ENCODE peak calls at places on chromosomes 7 and 10, in five cellular contexts. S is astrocyte of the spinal cord, R is body of pancreas, B is pancreas, C is GM12865. P is an unnamed sample.

GRCh38 chr7:88357295-88357694 is 50.6 kb upstream of the STEAP4 start:
- DNase-seq in B (no peak), R (peak), S (no peak), C (peak), P (peak)

GRCh38 chr10:95133016-95133752 is 60.9 kb upstream of the ACSM6 start:
- DNase-seq in R (peak), B (peak), C (peak), S (peak), P (peak)

GRCh38 chr7:144256112-144256511 is 8.5 kb downstream of the OR2A7 start:
- DNase-seq in R (no peak), S (no peak), B (no peak), C (peak), P (peak)

GRCh38 chr10:50624866-50625491 is 1.2 kb upstream of the SGMS1 start:
- DNase-seq in B (no peak), S (peak), R (peak), C (peak), P (peak)

GRCh38 chr7:55539380-55539779 is 32.9 kb downstream of the VOPP1 start:
- DNase-seq in R (no peak), C (peak), B (no peak), S (peak), P (no peak)

GRCh38 chr7:29457141-29457561 is 106.5 kb upstream of the PRR15 start:
- DNase-seq in B (no peak), R (no peak), S (no peak), C (no peak), P (no peak)

GRCh38 chr7:106139253-106140251 is 27.4 kb upstream of the SYPL1 start:
- DNase-seq in R (no peak), B (no peak), C (no peak), S (no peak), P (peak)

GRCh38 chr7:129574487-129574886 is 37.0 kb upstream of the NRF1 start:
- DNase-seq in C (no peak), S (peak), R (no peak), B (no peak), P (peak)

GRCh38 chr7:72317335-72317734 is 94.8 kb downstream of the CALN1 start:
- DNase-seq in C (no peak), S (no peak), R (no peak), B (no peak), P (no peak)

GRCh38 chr10:85919358-85920022 is 447.1 kb downstream of the GRID1 start:
- DNase-seq in B (no peak), S (no peak), C (no peak), R (no peak), P (no peak)

GRCh38 chr10:4883079-4883739 is 57.2 kb downstream of the AKR1E2 start:
- DNase-seq in C (no peak), S (peak), R (no peak), B (no peak), P (peak)

GRCh38 chr7:121391686-121392085 is 4.4 kb downstream of the FAM3C start:
- DNase-seq in C (no peak), R (no peak), S (no peak), B (no peak), P (no peak)

GRCh38 chr10:125369382-125370326 is 209.3 kb upstream of the CTBP2 start:
- DNase-seq in R (no peak), C (no peak), S (no peak), B (no peak), P (no peak)

GRCh38 chr7:93861325-93861949 is 29.1 kb downstream of the TFPI2 start:
- DNase-seq in R (no peak), C (no peak), B (no peak), S (no peak), P (no peak)

GRCh38 chr7:8490391-8490790 is 57.0 kb downstream of the NXPH1 start:
- DNase-seq in R (no peak), B (no peak), C (no peak), S (no peak), P (no peak)

GRCh38 chr10:66999762-67000161 is 73.9 kb downstream of the LRRTM3 start:
- DNase-seq in S (no peak), C (no peak), B (no peak), R (no peak), P (no peak)

GRCh38 chr10:131159771-131160170 is 151.8 kb downstream of the TCERG1L start:
- DNase-seq in S (no peak), B (peak), R (no peak), C (no peak), P (no peak)

GRCh38 chr7:157874870-157875229 is 538.0 kb downstream of the DNAJB6 start:
- DNase-seq in B (no peak), R (no peak), C (no peak), S (peak), P (no peak)

GRCh38 chr7:96319444-96319843 is 2.5 kb downstream of the SLC25A13 start:
- DNase-seq in C (no peak), S (no peak), B (no peak), R (no peak), P (no peak)

GRCh38 chr7:157503229-157503628 is 166.4 kb downstream of the DNAJB6 start:
- DNase-seq in B (no peak), S (no peak), R (no peak), C (no peak), P (no peak)

GRCh38 chr7:1954366-1955004 is 278.3 kb downstream of the MAD1L1 start:
- DNase-seq in C (no peak), B (no peak), R (no peak), S (no peak), P (no peak)

GRCh38 chr10:132521041-132521465 is 16.5 kb upstream of the INPP5A start:
- DNase-seq in R (peak), C (no peak), B (peak), S (no peak), P (no peak)

GRCh38 chr7:74252893-74253292 is 1.3 kb downstream of the RFC2 start:
- DNase-seq in R (peak), C (peak), B (peak), S (no peak), P (no peak)
- H3K4me3 ChIP-seq in R (no peak), C (peak), B (no peak), S (no peak), P (no peak)

GRCh38 chr7:145957160-145957890 is 159.3 kb upstream of the CNTNAP2 start:
- DNase-seq in C (no peak), S (peak), B (no peak), R (no peak), P (no peak)

DNA sequence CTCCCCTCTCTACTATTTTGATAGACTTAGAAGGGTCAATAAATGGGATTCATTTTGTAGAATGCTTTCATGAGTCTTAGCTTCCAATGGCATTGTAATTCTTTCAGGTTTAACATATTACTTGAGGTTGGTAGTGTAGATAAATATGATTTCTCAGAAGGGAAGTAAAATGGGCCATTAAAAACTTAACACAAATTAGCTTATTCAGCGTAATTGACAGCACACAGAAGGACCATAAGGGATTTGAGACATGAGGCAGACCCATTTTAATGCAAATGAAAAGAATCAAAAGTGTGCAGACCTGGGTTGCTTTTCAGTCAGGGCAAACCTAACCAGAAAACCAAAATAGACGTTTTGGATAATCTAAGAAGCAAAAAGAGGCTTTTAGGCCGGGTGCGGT is 156.6 kb upstream of the CNTNAP2 start:
- DNase-seq in B (no peak), S (no peak), C (no peak), R (no peak), P (no peak)
- TF ChIP-seq CTCF in B (no peak), S (no peak), C (no peak), R (no peak), P (no peak)

DNA sequence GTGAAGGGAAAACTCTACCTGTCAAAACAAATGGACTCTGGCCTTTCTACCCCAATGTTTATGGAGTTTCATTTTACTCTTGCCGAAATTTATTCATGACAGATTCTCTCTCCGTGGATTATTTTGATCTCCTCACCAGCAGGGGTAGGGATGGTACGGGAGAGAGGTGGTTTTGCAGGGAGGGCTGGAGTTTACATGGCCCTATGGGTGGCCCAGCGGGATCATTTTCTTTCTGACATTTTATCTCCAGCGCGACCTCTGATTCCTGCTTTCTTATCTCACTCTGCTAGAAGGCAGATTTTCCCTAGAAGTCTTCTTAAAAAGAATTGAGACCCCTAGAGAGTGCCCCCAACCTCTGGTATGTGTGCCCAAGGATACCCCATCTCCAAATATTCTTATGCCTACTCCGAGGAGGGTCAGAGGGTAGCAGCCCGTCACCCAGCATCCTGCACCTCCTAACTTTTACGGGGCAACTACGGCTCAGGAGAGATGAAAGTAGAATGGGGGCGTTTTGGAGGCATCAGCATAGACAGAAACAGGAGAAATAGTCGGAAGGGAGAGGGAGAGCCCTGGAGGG is 10.1 kb upstream of the GATA3 start:
- DNase-seq in C (no peak), S (no peak), R (no peak), B (no peak), P (no peak)
- H3K4me3 ChIP-seq in C (no peak), S (no peak), R (no peak), B (no peak), P (no peak)

DNA sequence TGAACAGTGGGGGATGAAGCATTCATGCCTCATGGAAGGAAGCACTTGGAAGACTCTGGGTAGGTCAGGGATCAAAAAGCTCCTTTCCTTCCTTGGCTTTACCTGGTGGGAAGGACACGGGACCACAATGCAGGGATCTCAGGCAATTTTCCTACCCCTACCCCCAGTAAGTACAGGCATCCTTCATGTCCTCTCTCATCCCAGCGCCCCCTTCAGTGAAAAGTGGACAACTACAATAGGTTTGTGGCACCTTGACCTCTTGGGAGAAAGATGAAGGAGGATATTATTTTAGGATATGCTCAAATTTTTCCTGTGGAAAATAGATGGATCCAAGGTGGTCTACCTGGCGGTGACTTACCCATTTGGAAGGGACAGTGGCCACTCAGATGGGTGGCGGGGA is 16.5 kb downstream of the AFAP1L2 start:
- DNase-seq in S (no peak), B (no peak), R (no peak), C (no peak), P (no peak)
- TF ChIP-seq CTCF in S (no peak), B (no peak), R (no peak), C (no peak), P (no peak)

DNA sequence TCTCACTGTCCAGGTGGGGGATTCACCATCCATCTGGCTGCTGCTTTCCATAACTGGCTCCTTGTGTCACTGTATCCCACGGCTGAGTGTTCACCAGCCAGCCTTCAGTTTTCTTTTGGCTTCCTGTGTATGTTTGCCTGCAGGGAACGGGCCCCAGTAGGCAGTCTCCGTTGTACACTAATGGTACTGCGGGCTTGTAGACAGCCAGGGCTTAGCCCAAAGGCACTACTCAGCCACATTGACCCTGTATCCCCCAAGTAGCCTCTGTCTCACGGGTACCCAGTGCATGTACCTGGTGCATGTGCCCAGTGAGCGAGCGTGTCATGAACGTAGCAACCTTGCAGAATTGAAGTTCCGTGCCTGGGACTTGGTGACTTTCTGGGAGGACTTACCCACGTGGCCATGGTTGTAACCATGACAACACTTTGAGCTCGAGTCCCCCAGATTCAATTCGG is 6.1 kb downstream of the PFKFB3 start:
- DNase-seq in C (no peak), R (no peak), B (no peak), S (no peak), P (no peak)
- H3K4me3 ChIP-seq in C (no peak), R (no peak), B (no peak), S (no peak), P (no peak)

GRCh38 chr7:36303202-36304098 is 86.2 kb upstream of the ANLN start:
- DNase-seq in S (peak), R (peak), B (no peak), C (no peak), P (peak)

GRCh38 chr7:36299882-36300341 is 89.8 kb upstream of the ANLN start:
- DNase-seq in B (no peak), R (no peak), C (no peak), S (no peak), P (no peak)

GRCh38 chr7:36300696-36301350 is 88.8 kb upstream of the ANLN start:
- DNase-seq in C (no peak), R (no peak), B (no peak), S (no peak), P (no peak)

GRCh38 chr7:36304099-36304425 is 85.6 kb upstream of the ANLN start:
- DNase-seq in B (no peak), R (no peak), C (no peak), S (peak), P (no peak)

DNA sequence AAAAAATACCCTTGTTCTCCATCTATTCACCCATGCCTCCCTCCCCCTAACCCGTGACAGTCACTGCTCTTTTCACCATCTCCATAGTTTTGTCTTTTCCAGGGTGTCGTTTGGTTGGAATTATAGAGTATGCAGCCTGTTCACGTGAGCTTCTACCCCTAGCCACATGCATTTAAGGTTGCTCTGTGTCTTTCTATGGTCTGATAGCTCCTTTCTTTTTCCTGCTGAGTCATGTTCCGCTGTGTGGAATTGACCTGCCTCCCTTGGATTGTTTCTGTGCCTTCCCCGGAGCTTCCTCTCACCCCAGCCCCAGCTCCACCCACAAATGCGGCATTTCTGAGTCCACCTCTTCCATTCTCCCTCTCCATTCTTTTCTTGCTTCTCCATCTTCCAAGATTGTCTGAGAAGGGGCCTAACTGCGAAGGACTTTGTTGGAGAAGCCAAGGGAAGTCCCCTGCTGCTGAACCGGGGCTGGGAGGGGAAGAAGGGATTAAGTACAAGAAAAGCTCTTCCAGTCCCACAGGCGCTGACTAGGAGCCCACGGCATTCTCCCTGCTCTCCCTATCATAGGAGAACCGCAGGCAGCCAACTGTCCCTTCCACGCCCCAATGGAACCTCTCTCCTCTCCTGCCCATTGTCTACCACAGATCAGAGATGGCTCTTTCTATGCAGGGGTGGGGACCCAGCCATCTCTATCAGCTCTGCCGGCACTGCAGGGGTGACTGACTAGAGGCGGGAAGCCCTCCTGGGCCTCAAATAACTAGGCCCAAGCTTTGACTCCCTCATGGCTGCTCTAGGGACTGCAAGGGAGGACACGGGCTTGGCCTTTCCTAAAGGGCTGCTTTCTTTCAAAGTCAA is 87.5 kb upstream of the ANLN start:
- DNase-seq in C (no peak), B (no peak), S (peak), R (no peak), P (peak)
- TF ChIP-seq CTCF in C (no peak), B (no peak), S (no peak), R (no peak), P (no peak)

GRCh38 chr10:116607336-116607735 is 13.4 kb upstream of the PNLIPRP2 start:
- DNase-seq in S (no peak), C (no peak), B (peak), R (peak), P (no peak)

GRCh38 chr10:116606061-116606483 is 14.7 kb upstream of the PNLIPRP2 start:
- DNase-seq in R (peak), C (no peak), B (peak), S (no peak), P (no peak)

GRCh38 chr10:116611153-116611545 is 9.6 kb upstream of the PNLIPRP2 start:
- DNase-seq in S (no peak), B (peak), C (no peak), R (peak), P (no peak)

GRCh38 chr10:116610443-116611152 is 10.2 kb upstream of the PNLIPRP2 start:
- DNase-seq in C (no peak), R (no peak), B (peak), S (no peak), P (no peak)

GRCh38 chr10:116608683-116609594 is 11.8 kb upstream of the PNLIPRP2 start:
- DNase-seq in R (peak), S (no peak), B (peak), C (no peak), P (no peak)
- H3K4me3 ChIP-seq in R (no peak), S (no peak), B (peak), C (no peak), P (no peak)

GRCh38 chr7:17015575-17015974 is 133.8 kb upstream of the AGR3 start:
- DNase-seq in C (peak), B (no peak), R (no peak), S (peak), P (peak)
- TF ChIP-seq CTCF in C (no peak), B (no peak), R (no peak), S (no peak), P (no peak)